ENCODE peak calls at places on chromosomes 12 and 14, in six cellular contexts. Z, G, E, P, D and I are unnamed samples.

GRCh38 chr14:105465209-105466031 is 9.2 kb upstream of the CRIP2 start:
- DNase-seq in Z (no peak), G (peak; percentile 57), E (peak; percentile 79), P (no peak), D (peak; percentile 69), I (no peak)

GRCh38 chr12:3231399-3231876 is 154.3 kb downstream of the TSPAN9 start:
- DNase-seq in Z (no peak), G (no peak), E (peak; percentile 29), P (peak; percentile 81), D (peak; percentile 78), I (peak; percentile 48)

GRCh38 chr14:49950275-49951250 is 57.7 kb downstream of the ARF6 start:
- DNase-seq in Z (no peak), G (no peak), E (no peak), P (no peak), D (no peak), I (no peak)

GRCh38 chr12:43011383-43011926 is 421.9 kb upstream of the PRICKLE1 start:
- DNase-seq in Z (no peak), G (no peak), E (no peak), P (no peak), D (no peak), I (no peak)

GRCh38 chr14:69712637-69713088 is 54.3 kb upstream of the SRSF5 start:
- DNase-seq in Z (no peak), G (no peak), E (peak; percentile 64), P (peak; percentile 69), D (peak; percentile 73), I (no peak)

GRCh38 chr14:34243001-34243400 is 219.0 kb downstream of the SPTSSA start:
- DNase-seq in Z (no peak), G (no peak), E (no peak), P (no peak), D (no peak), I (no peak)

GRCh38 chr12:122981036-122981471 is 573 bp downstream of the ARL6IP4 start:
- DNase-seq in Z (no peak), G (peak; percentile 64), E (peak; percentile 50), P (peak; percentile 69), D (no peak), I (no peak)

GRCh38 chr12:90543841-90544240 is 411.1 kb downstream of the CCER1 start:
- DNase-seq in Z (peak; percentile 66), G (no peak), E (no peak), P (no peak), D (no peak), I (no peak)

GRCh38 chr14:103628684-103629502 is at the start of gene KLC1:
- DNase-seq in Z (peak; percentile 54), G (peak; percentile 74), E (peak; percentile 75), P (peak; percentile 98), D (peak; percentile 72), I (peak; percentile 79)

GRCh38 chr12:112839386-112839972 is 47.9 kb downstream of the RPH3A start:
- DNase-seq in Z (peak; percentile 47), G (peak; percentile 53), E (peak; percentile 92), P (no peak), D (no peak), I (no peak)

GRCh38 chr14:104151546-104152245 is 13.3 kb downstream of the KIF26A start:
- DNase-seq in Z (no peak), G (no peak), E (no peak), P (no peak), D (no peak), I (no peak)

GRCh38 chr14:92108345-92109254 is 2.2 kb upstream of the ATXN3 start:
- DNase-seq in Z (no peak), G (no peak), E (peak; percentile 46), P (peak; percentile 59), D (peak; percentile 87), I (no peak)

GRCh38 chr12:48285751-48286650 is 64.7 kb downstream of the ZNF641 start:
- DNase-seq in Z (no peak), G (no peak), E (peak; percentile 44), P (no peak), D (no peak), I (no peak)

GRCh38 chr12:46547421-46548340 is 175.1 kb upstream of the SLC38A2 start:
- DNase-seq in Z (no peak), G (no peak), E (no peak), P (no peak), D (no peak), I (no peak)

GRCh38 chr14:43934102-43934501 is 573.0 kb downstream of the FSCB start:
- DNase-seq in Z (no peak), G (no peak), E (no peak), P (no peak), D (no peak), I (no peak)

GRCh38 chr14:89241934-89242670 is 174.9 kb downstream of the FOXN3 start:
- DNase-seq in Z (no peak), G (no peak), E (no peak), P (no peak), D (no peak), I (no peak)

GRCh38 chr14:105221598-105222178 is 26.6 kb upstream of the BTBD6 start:
- DNase-seq in Z (no peak), G (no peak), E (no peak), P (no peak), D (no peak), I (no peak)

GRCh38 chr12:124750787-124751471 is 112.7 kb downstream of the SCARB1 start:
- DNase-seq in Z (no peak), G (no peak), E (peak; percentile 74), P (peak; percentile 73), D (peak; percentile 84), I (no peak)

GRCh38 chr14:34682787-34683321 is 31.5 kb downstream of the CFL2 start:
- DNase-seq in Z (no peak), G (peak; percentile 24), E (no peak), P (no peak), D (no peak), I (no peak)

GRCh38 chr14:91957876-91958313 is 10.4 kb upstream of the FBLN5 start:
- DNase-seq in Z (no peak), G (no peak), E (no peak), P (no peak), D (no peak), I (no peak)

GRCh38 chr14:35385042-35385839 is 19.3 kb downstream of the NFKBIA start:
- DNase-seq in Z (peak; percentile 93), G (peak; percentile 98), E (no peak), P (no peak), D (no peak), I (no peak)

GRCh38 chr12:104177663-104178501 is 37.7 kb upstream of the TXNRD1 start:
- DNase-seq in Z (peak; percentile 97), G (peak; percentile 95), E (peak; percentile 34), P (peak; percentile 38), D (no peak), I (no peak)

GRCh38 chr14:105075364-105076295 is 10.4 kb upstream of the GPR132 start:
- DNase-seq in Z (peak; percentile 52), G (peak; percentile 51), E (peak; percentile 70), P (no peak), D (peak; percentile 69), I (no peak)

GRCh38 chr14:67079836-67080235 is 109.4 kb upstream of the GARIN2 start:
- DNase-seq in Z (no peak), G (no peak), E (no peak), P (no peak), D (no peak), I (no peak)

GRCh38 chr12:15751741-15752140 is 37.4 kb downstream of the EPS8 start:
- DNase-seq in Z (no peak), G (no peak), E (no peak), P (no peak), D (no peak), I (no peak)

GRCh38 chr12:54421175-54421872 is 2.3 kb upstream of the ITGA5 start:
- DNase-seq in Z (peak; percentile 36), G (peak; percentile 30), E (no peak), P (no peak), D (no peak), I (no peak)
- H3K4me1 ChIP-seq in Z (peaks cover 23% of the 10 kb centered on the region), G (peaks cover 13% of the 10 kb centered on the region), E (peaks cover 29% of the 10 kb centered on the region), P (peaks cover 16% of the 10 kb centered on the region), D (peaks cover 5% of the 10 kb centered on the region), I (peaks cover 15% of the 10 kb centered on the region)

DNA sequence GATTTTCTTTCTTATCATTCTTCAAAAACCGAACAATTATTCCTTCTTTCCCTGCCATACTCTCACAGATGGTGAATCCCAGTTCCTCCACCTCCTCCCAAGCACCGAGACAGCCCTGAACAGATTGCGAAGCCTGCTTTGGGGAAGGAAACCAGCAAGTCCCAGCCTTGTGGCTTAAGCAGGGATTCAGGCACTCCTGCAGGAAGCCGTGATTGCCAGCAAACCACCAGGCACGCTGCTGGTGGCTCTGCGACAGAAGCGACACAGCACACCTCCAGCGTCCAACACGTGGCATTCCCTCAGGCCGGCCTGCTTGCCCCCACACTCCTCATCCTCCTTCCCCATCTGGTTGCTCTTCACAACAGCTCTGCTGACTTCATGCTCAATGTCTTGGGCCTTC is 237.6 kb downstream of the GXYLT1 start:
- DNase-seq in Z (no peak), G (no peak), E (no peak), P (no peak), D (peak; percentile 44), I (no peak)
- H2BK15ac ChIP-seq in Z (no peak overlapping the region), G (no peak overlapping the region), E (no peak overlapping the region), P (no peak overlapping the region), D (no peak overlapping the region), I (no peak overlapping the region)

DNA sequence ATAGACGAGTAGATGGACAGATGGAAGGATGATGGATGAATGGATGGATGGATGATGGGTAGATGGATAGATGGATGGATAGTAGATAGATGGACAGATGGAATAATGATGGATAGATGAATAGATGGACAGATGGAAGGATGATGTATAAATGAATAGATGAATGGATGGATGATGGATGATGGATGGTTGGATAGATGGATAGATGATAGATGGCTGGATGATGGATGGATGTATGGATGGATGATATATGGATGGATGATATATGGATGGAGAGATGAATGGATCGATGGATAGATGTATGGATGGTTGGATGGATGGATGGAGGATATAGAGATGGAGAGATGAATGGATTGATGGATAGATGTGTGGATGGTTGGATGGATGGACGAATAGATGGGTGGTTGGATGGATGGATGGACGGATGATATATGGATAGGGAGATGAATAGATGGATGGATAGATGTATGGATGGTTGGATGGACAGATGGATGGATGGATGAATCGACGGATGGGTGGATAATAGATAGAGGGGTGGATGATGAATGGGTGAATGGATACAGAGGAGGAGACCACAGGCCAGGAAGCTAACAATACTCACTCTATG is 19.3 kb downstream of the TRPV4 start:
- DNase-seq in Z (no peak), G (no peak), E (no peak), P (no peak), D (no peak), I (no peak)
- H3K4me1 ChIP-seq in Z (no peaks in the 10 kb centered on the region), G (no peaks in the 10 kb centered on the region), E (no peaks in the 10 kb centered on the region), P (no peaks in the 10 kb centered on the region), D (no peaks in the 10 kb centered on the region), I (no peaks in the 10 kb centered on the region)

GRCh38 chr12:61934564-61934963 is 325.6 kb upstream of the USP15 start:
- DNase-seq in Z (no peak), G (no peak), E (no peak), P (no peak), D (no peak), I (no peak)
- H2BK15ac ChIP-seq in Z (no peak overlapping the region), G (no peak overlapping the region), E (no peak overlapping the region), P (no peak overlapping the region), D (no peak overlapping the region), I (no peak overlapping the region)

DNA sequence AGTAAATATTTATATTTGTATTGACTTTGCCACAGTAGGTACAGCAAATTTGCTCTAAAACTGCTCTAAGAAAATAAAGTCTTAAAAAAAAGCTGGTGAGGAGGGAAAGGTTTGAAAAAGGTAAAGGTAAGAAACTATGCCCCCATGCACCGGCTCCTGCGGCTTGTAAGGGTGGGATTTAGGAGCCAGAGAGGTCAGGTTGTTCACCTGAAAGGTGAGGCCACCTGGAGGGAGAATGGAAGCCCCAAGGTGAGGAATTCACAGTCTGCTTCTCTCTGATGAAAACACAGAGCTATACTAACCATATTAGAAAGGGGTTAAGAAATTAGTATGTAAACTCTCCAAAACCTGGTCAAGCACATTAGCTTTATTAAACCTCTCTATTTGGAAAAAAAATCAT is 31.8 kb downstream of the CPM start:
- DNase-seq in Z (no peak), G (no peak), E (no peak), P (no peak), D (no peak), I (no peak)
- H3K4me1 ChIP-seq in Z (peaks cover 2% of the 10 kb centered on the region), G (peaks cover 5% of the 10 kb centered on the region), E (no peaks in the 10 kb centered on the region), P (no peaks in the 10 kb centered on the region), D (no peaks in the 10 kb centered on the region), I (no peaks in the 10 kb centered on the region)